ENCODE peak calls at places on chromosomes 5 and 9, in eight cellular contexts. One of them, this sample, is unnamed.

GRCh38 chr5:165209101-165209727 is 1703.8 kb downstream of the MAT2B start:
- DNase-seq in foreskin keratinocyte: peak
- DNase-seq in neural progenitor cell: peak
- DNase-seq in activated naive CD4-positive, alpha-beta T cell treated with anti-CD3 and anti-CD28 coated beads for 36 hours: no peak
- DNase-seq in amygdala: no peak
- DNase-seq in testis: no peak
- DNase-seq in globus pallidus: peak
- DNase-seq in HEK293T: peak
- DNase-seq in this sample: peak

GRCh38 chr9:127991757-127992274 is 11.0 kb upstream of the EEIG1 start:
- DNase-seq in foreskin keratinocyte: no peak
- DNase-seq in HEK293T: no peak
- DNase-seq in globus pallidus: no peak
- DNase-seq in neural progenitor cell: no peak
- DNase-seq in activated naive CD4-positive, alpha-beta T cell treated with anti-CD3 and anti-CD28 coated beads for 36 hours: no peak
- DNase-seq in amygdala: no peak
- DNase-seq in testis: no peak
- DNase-seq in this sample: no peak

GRCh38 chr9:122158202-122158601 is 1.4 kb downstream of the NDUFA8 start:
- DNase-seq in neural progenitor cell: peak
- DNase-seq in amygdala: no peak
- DNase-seq in HEK293T: peak
- DNase-seq in activated naive CD4-positive, alpha-beta T cell treated with anti-CD3 and anti-CD28 coated beads for 36 hours: peak
- DNase-seq in foreskin keratinocyte: peak
- DNase-seq in testis: peak
- DNase-seq in globus pallidus: no peak
- DNase-seq in this sample: peak

GRCh38 chr9:98214811-98215210 is 22.4 kb upstream of the CORO2A start:
- DNase-seq in globus pallidus: no peak
- DNase-seq in testis: peak
- DNase-seq in neural progenitor cell: no peak
- DNase-seq in foreskin keratinocyte: no peak
- DNase-seq in HEK293T: no peak
- DNase-seq in activated naive CD4-positive, alpha-beta T cell treated with anti-CD3 and anti-CD28 coated beads for 36 hours: no peak
- DNase-seq in amygdala: peak
- DNase-seq in this sample: no peak

GRCh38 chr5:158676642-158677489 is 422.9 kb downstream of the EBF1 start:
- DNase-seq in testis: peak
- DNase-seq in foreskin keratinocyte: no peak
- DNase-seq in neural progenitor cell: peak
- DNase-seq in amygdala: no peak
- DNase-seq in HEK293T: peak
- DNase-seq in activated naive CD4-positive, alpha-beta T cell treated with anti-CD3 and anti-CD28 coated beads for 36 hours: peak
- DNase-seq in globus pallidus: peak
- DNase-seq in this sample: peak

GRCh38 chr5:160169326-160169725 is 50.1 kb upstream of the PWWP2A start:
- DNase-seq in amygdala: no peak
- DNase-seq in HEK293T: no peak
- DNase-seq in foreskin keratinocyte: peak
- DNase-seq in activated naive CD4-positive, alpha-beta T cell treated with anti-CD3 and anti-CD28 coated beads for 36 hours: no peak
- DNase-seq in testis: no peak
- DNase-seq in globus pallidus: no peak
- DNase-seq in neural progenitor cell: no peak
- DNase-seq in this sample: no peak

GRCh38 chr5:68464424-68464823 is 248.9 kb downstream of the PIK3R1 start:
- DNase-seq in HEK293T: no peak
- DNase-seq in amygdala: no peak
- DNase-seq in neural progenitor cell: no peak
- DNase-seq in globus pallidus: no peak
- DNase-seq in activated naive CD4-positive, alpha-beta T cell treated with anti-CD3 and anti-CD28 coated beads for 36 hours: peak
- DNase-seq in testis: no peak
- DNase-seq in foreskin keratinocyte: peak
- DNase-seq in this sample: no peak

GRCh38 chr5:17120209-17120608 is 97.2 kb upstream of the BASP1 start:
- DNase-seq in activated naive CD4-positive, alpha-beta T cell treated with anti-CD3 and anti-CD28 coated beads for 36 hours: no peak
- DNase-seq in testis: no peak
- DNase-seq in HEK293T: no peak
- DNase-seq in amygdala: no peak
- DNase-seq in globus pallidus: no peak
- DNase-seq in neural progenitor cell: no peak
- DNase-seq in foreskin keratinocyte: no peak
- DNase-seq in this sample: no peak

GRCh38 chr5:96142786-96143434 is 181.3 kb upstream of the ELL2 start:
- DNase-seq in neural progenitor cell: no peak
- DNase-seq in testis: no peak
- DNase-seq in amygdala: no peak
- DNase-seq in activated naive CD4-positive, alpha-beta T cell treated with anti-CD3 and anti-CD28 coated beads for 36 hours: no peak
- DNase-seq in foreskin keratinocyte: no peak
- DNase-seq in globus pallidus: no peak
- DNase-seq in HEK293T: no peak
- DNase-seq in this sample: no peak

GRCh38 chr5:90408571-90409317 is 812 bp downstream of the CETN3 start:
- DNase-seq in testis: no peak
- DNase-seq in neural progenitor cell: peak
- DNase-seq in foreskin keratinocyte: no peak
- DNase-seq in HEK293T: peak
- DNase-seq in amygdala: no peak
- DNase-seq in globus pallidus: no peak
- DNase-seq in activated naive CD4-positive, alpha-beta T cell treated with anti-CD3 and anti-CD28 coated beads for 36 hours: no peak
- DNase-seq in this sample: no peak

GRCh38 chr9:99373912-99374311 is 151.8 kb downstream of the SEC61B start:
- DNase-seq in neural progenitor cell: peak
- DNase-seq in foreskin keratinocyte: no peak
- DNase-seq in globus pallidus: no peak
- DNase-seq in amygdala: peak
- DNase-seq in activated naive CD4-positive, alpha-beta T cell treated with anti-CD3 and anti-CD28 coated beads for 36 hours: no peak
- DNase-seq in HEK293T: no peak
- DNase-seq in testis: no peak
- DNase-seq in this sample: no peak

GRCh38 chr5:10663531-10664183 is 97.4 kb downstream of the DAP start:
- DNase-seq in testis: peak
- DNase-seq in activated naive CD4-positive, alpha-beta T cell treated with anti-CD3 and anti-CD28 coated beads for 36 hours: no peak
- DNase-seq in foreskin keratinocyte: no peak
- DNase-seq in amygdala: no peak
- DNase-seq in globus pallidus: no peak
- DNase-seq in HEK293T: no peak
- DNase-seq in neural progenitor cell: peak
- DNase-seq in this sample: peak

GRCh38 chr9:95268681-95269080 is 48.8 kb downstream of the FANCC start:
- DNase-seq in amygdala: peak
- DNase-seq in activated naive CD4-positive, alpha-beta T cell treated with anti-CD3 and anti-CD28 coated beads for 36 hours: peak
- DNase-seq in neural progenitor cell: peak
- DNase-seq in foreskin keratinocyte: peak
- DNase-seq in HEK293T: peak
- DNase-seq in globus pallidus: peak
- DNase-seq in testis: peak
- DNase-seq in this sample: peak

GRCh38 chr5:150636391-150637244 is 3.8 kb upstream of the SYNPO start:
- DNase-seq in HEK293T: no peak
- DNase-seq in activated naive CD4-positive, alpha-beta T cell treated with anti-CD3 and anti-CD28 coated beads for 36 hours: no peak
- DNase-seq in neural progenitor cell: no peak
- DNase-seq in testis: peak
- DNase-seq in foreskin keratinocyte: peak
- DNase-seq in amygdala: no peak
- DNase-seq in globus pallidus: no peak
- DNase-seq in this sample: no peak

GRCh38 chr9:106753155-106753671 is 109.8 kb upstream of the ZNF462 start:
- DNase-seq in neural progenitor cell: no peak
- DNase-seq in globus pallidus: no peak
- DNase-seq in foreskin keratinocyte: no peak
- DNase-seq in HEK293T: no peak
- DNase-seq in activated naive CD4-positive, alpha-beta T cell treated with anti-CD3 and anti-CD28 coated beads for 36 hours: peak
- DNase-seq in testis: no peak
- DNase-seq in amygdala: no peak
- DNase-seq in this sample: peak

GRCh38 chr5:124599048-124599973 is 147.1 kb downstream of the ZNF608 start:
- DNase-seq in activated naive CD4-positive, alpha-beta T cell treated with anti-CD3 and anti-CD28 coated beads for 36 hours: no peak
- DNase-seq in HEK293T: no peak
- DNase-seq in testis: peak
- DNase-seq in neural progenitor cell: no peak
- DNase-seq in amygdala: no peak
- DNase-seq in foreskin keratinocyte: peak
- DNase-seq in globus pallidus: peak
- DNase-seq in this sample: no peak

GRCh38 chr9:545480-545879 is 296.0 kb upstream of the DMRT1 start:
- DNase-seq in globus pallidus: no peak
- DNase-seq in testis: peak
- DNase-seq in neural progenitor cell: no peak
- DNase-seq in HEK293T: no peak
- DNase-seq in foreskin keratinocyte: no peak
- DNase-seq in amygdala: no peak
- DNase-seq in activated naive CD4-positive, alpha-beta T cell treated with anti-CD3 and anti-CD28 coated beads for 36 hours: no peak
- DNase-seq in this sample: no peak

GRCh38 chr5:74653991-74654390 is 13.5 kb upstream of the ENC1 start:
- DNase-seq in amygdala: no peak
- DNase-seq in activated naive CD4-positive, alpha-beta T cell treated with anti-CD3 and anti-CD28 coated beads for 36 hours: no peak
- DNase-seq in testis: no peak
- DNase-seq in HEK293T: no peak
- DNase-seq in globus pallidus: no peak
- DNase-seq in foreskin keratinocyte: peak
- DNase-seq in neural progenitor cell: no peak
- DNase-seq in this sample: no peak

GRCh38 chr5:177507165-177507564 is 2.5 kb downstream of the DOK3 start:
- DNase-seq in amygdala: no peak
- DNase-seq in testis: no peak
- DNase-seq in foreskin keratinocyte: no peak
- DNase-seq in activated naive CD4-positive, alpha-beta T cell treated with anti-CD3 and anti-CD28 coated beads for 36 hours: no peak
- DNase-seq in globus pallidus: no peak
- DNase-seq in HEK293T: no peak
- DNase-seq in neural progenitor cell: no peak
- DNase-seq in this sample: peak

GRCh38 chr9:115289757-115290208 is 171.8 kb upstream of the TNC start:
- DNase-seq in activated naive CD4-positive, alpha-beta T cell treated with anti-CD3 and anti-CD28 coated beads for 36 hours: no peak
- DNase-seq in amygdala: no peak
- DNase-seq in foreskin keratinocyte: peak
- DNase-seq in globus pallidus: no peak
- DNase-seq in neural progenitor cell: no peak
- DNase-seq in HEK293T: no peak
- DNase-seq in testis: no peak
- DNase-seq in this sample: no peak

GRCh38 chr9:126586236-126586635 is 27.5 kb upstream of the LMX1B start:
- DNase-seq in testis: no peak
- DNase-seq in amygdala: no peak
- DNase-seq in activated naive CD4-positive, alpha-beta T cell treated with anti-CD3 and anti-CD28 coated beads for 36 hours: no peak
- DNase-seq in foreskin keratinocyte: no peak
- DNase-seq in globus pallidus: no peak
- DNase-seq in HEK293T: no peak
- DNase-seq in neural progenitor cell: no peak
- DNase-seq in this sample: no peak

GRCh38 chr9:93670208-93671029 is 94.0 kb downstream of the PHF2 start:
- DNase-seq in HEK293T: no peak
- DNase-seq in amygdala: no peak
- DNase-seq in activated naive CD4-positive, alpha-beta T cell treated with anti-CD3 and anti-CD28 coated beads for 36 hours: no peak
- DNase-seq in foreskin keratinocyte: no peak
- DNase-seq in neural progenitor cell: no peak
- DNase-seq in testis: peak
- DNase-seq in globus pallidus: no peak
- DNase-seq in this sample: no peak

GRCh38 chr5:115366223-115366622 is 69.8 kb upstream of the CCDC112 start:
- DNase-seq in activated naive CD4-positive, alpha-beta T cell treated with anti-CD3 and anti-CD28 coated beads for 36 hours: no peak
- DNase-seq in globus pallidus: no peak
- DNase-seq in amygdala: no peak
- DNase-seq in foreskin keratinocyte: peak
- DNase-seq in HEK293T: no peak
- DNase-seq in neural progenitor cell: no peak
- DNase-seq in testis: no peak
- DNase-seq in this sample: peak